ENCODE peak calls at places on chromosomes 7 and 10, in four cellular contexts. I is psoas muscle, R is Panc1, K is suprapubic skin. Q is an unnamed sample. For H3K4me1, the result is how much of the 10 kb centered on the place peaks cover.

GRCh38 chr10:120474956-120475355 is 17.9 kb downstream of the PLPP4 start:
- DNase-seq in K (no peak), R (no peak), I (no peak), Q (no peak)

GRCh38 chr10:128629111-128630096 is 503.2 kb upstream of the MKI67 start:
- DNase-seq in I (peak), R (peak), K (no peak), Q (no peak)

GRCh38 chr7:149196151-149196704 is 882 bp downstream of the ZNF282 start:
- DNase-seq in K (no peak), I (no peak), R (no peak), Q (no peak)

GRCh38 chr7:26420600-26420999 is 128.9 kb downstream of the SNX10 start:
- DNase-seq in R (no peak), K (no peak), I (no peak), Q (no peak)

GRCh38 chr7:22269963-22270362 is 87.0 kb downstream of the RAPGEF5 start:
- DNase-seq in I (no peak), R (no peak), K (no peak), Q (peak)

GRCh38 chr7:88184848-88185304 is 35.0 kb downstream of the SRI start:
- DNase-seq in I (no peak), K (no peak), R (peak), Q (no peak)

GRCh38 chr7:2116086-2116810 is 116.5 kb downstream of the MAD1L1 start:
- DNase-seq in R (no peak), I (peak), K (no peak), Q (no peak)

GRCh38 chr7:128406986-128407589 is 2.7 kb downstream of the IMPDH1 start:
- DNase-seq in K (no peak), I (no peak), R (no peak), Q (no peak)

GRCh38 chr10:117318909-117319308 is 56.3 kb downstream of the PDZD8 start:
- DNase-seq in R (no peak), I (no peak), K (no peak), Q (no peak)

GRCh38 chr7:112072541-112073245 is 133.5 kb downstream of the DOCK4 start:
- DNase-seq in K (no peak), R (no peak), I (no peak), Q (no peak)

GRCh38 chr7:35519971-35520809 is 174.7 kb downstream of the HERPUD2 start:
- DNase-seq in R (peak), K (no peak), I (peak), Q (peak)

GRCh38 chr7:150976529-150977381 is 1.4 kb downstream of the KCNH2 start:
- DNase-seq in I (no peak), K (no peak), R (no peak), Q (no peak)

GRCh38 chr10:71396714-71397339 is at the start of gene CDH23:
- DNase-seq in I (peak), K (no peak), R (no peak), Q (peak)

GRCh38 chr10:47147186-47147585 is 152.8 kb upstream of the GDF10 start:
- DNase-seq in I (no peak), K (no peak), R (no peak), Q (no peak)

GRCh38 chr7:87739306-87739705 is 111.1 kb downstream of the RUNDC3B start:
- DNase-seq in R (no peak), I (no peak), K (no peak), Q (no peak)

GRCh38 chr7:119350334-119350733 is 922.6 kb upstream of the KCND2 start:
- DNase-seq in K (no peak), I (no peak), R (no peak), Q (no peak)

GRCh38 chr10:125083576-125083920 is 76.8 kb downstream of the CTBP2 start:
- DNase-seq in I (no peak), K (peak), R (peak), Q (no peak)

GRCh38 chr7:116173051-116174028 is 37.0 kb upstream of the TES start:
- DNase-seq in I (no peak), R (peak), K (no peak), Q (no peak)

GRCh38 chr7:87218941-87219544 is 489 bp downstream of the TMEM243 start:
- DNase-seq in I (peak), K (peak), R (no peak), Q (peak)

GRCh38 chr10:10873289-10873688 is 144.4 kb upstream of the CELF2 start:
- DNase-seq in I (no peak), R (no peak), K (no peak), Q (no peak)

GRCh38 chr10:26436848-26437247 is 1.3 kb upstream of the APBB1IP start:
- DNase-seq in R (no peak), I (no peak), K (no peak), Q (no peak)

GRCh38 chr10:99329891-99330674 is 927 bp downstream of the CNNM1 start:
- DNase-seq in K (no peak), R (no peak), I (no peak), Q (no peak)

GRCh38 chr10:112175409-112175808 is 8.2 kb downstream of the GPAM start:
- DNase-seq in R (no peak), I (no peak), K (no peak), Q (no peak)

GRCh38 chr10:124035928-124036558 is 57.4 kb downstream of the CHST15 start:
- DNase-seq in I (peak), K (peak), R (no peak), Q (peak)

GRCh38 chr10:51667992-51668689 is 31.3 kb downstream of the CSTF2T start:
- DNase-seq in I (no peak), R (no peak), K (no peak), Q (no peak)

GRCh38 chr10:125004571-125005311 is 62.8 kb downstream of the ZRANB1 start:
- DNase-seq in K (peak), R (no peak), I (no peak), Q (no peak)

GRCh38 chr10:86730227-86730626 is 26.2 kb upstream of the BMPR1A start:
- DNase-seq in R (no peak), K (no peak), I (no peak), Q (no peak)

GRCh38 chr10:89837173-89838001 is 136.0 kb downstream of the KIF20B start:
- DNase-seq in K (no peak), I (no peak), R (no peak), Q (no peak)

GRCh38 chr7:130560972-130561371 is 69.1 kb downstream of the MEST start:
- DNase-seq in K (no peak), R (peak), I (no peak), Q (peak)

GRCh38 chr10:30967654-30968421 is 63.8 kb downstream of the ZNF438 start:
- DNase-seq in R (no peak), K (no peak), I (no peak), Q (no peak)

GRCh38 chr7:133854739-133855138 is 272.4 kb upstream of the LRGUK start:
- DNase-seq in K (no peak), R (no peak), I (no peak), Q (no peak)

GRCh38 chr10:109889867-109890266 is 33.4 kb downstream of the XPNPEP1 start:
- DNase-seq in K (no peak), R (no peak), I (no peak), Q (no peak)

GRCh38 chr10:96369890-96370574 is 11.2 kb upstream of the OPALIN start:
- DNase-seq in I (no peak), R (no peak), K (no peak), Q (peak)

GRCh38 chr10:58291538-58292174 is 22.7 kb downstream of the CISD1 start:
- DNase-seq in I (no peak), R (peak), K (no peak), Q (peak)

GRCh38 chr10:110432084-110432483 is 65.6 kb upstream of the DUSP5 start:
- DNase-seq in I (no peak), R (no peak), K (peak), Q (no peak)

GRCh38 chr10:75407716-75408511 is 6.3 kb upstream of the ZNF503 start:
- DNase-seq in I (peak), R (no peak), K (no peak), Q (no peak)

GRCh38 chr10:75208177-75208576 is 2.4 kb upstream of the VDAC2 start:
- DNase-seq in R (no peak), I (no peak), K (peak), Q (no peak)

GRCh38 chr7:100215895-100216294 is 3.9 kb upstream of the PVRIG start:
- DNase-seq in I (no peak), K (no peak), R (no peak), Q (no peak)

DNA sequence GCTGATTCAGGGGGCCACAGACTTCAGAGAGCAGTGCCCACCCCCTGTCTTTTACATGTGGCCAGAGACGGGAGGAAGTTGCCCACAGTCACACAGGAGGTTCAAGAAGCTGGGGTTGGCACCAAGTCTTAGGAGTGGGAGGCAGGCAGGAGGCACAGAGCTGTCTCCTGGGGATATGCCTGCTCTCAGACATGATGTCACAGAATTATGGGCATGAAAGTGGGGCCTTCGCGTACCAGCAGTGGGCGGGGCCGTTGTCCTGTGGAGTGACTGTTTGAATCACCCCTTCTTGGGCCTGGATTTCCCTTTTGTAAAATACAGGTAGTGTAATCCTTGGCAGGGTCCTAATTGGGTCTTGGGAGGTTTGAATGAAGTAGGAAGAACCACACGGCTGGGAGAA is 81.2 kb upstream of the PPIF start:
- DNase-seq in R (no peak), I (no peak), K (no peak), Q (no peak)
- H3K4me1 ChIP-seq in R (under half), I (under half), K (half or more), Q (under half)

DNA sequence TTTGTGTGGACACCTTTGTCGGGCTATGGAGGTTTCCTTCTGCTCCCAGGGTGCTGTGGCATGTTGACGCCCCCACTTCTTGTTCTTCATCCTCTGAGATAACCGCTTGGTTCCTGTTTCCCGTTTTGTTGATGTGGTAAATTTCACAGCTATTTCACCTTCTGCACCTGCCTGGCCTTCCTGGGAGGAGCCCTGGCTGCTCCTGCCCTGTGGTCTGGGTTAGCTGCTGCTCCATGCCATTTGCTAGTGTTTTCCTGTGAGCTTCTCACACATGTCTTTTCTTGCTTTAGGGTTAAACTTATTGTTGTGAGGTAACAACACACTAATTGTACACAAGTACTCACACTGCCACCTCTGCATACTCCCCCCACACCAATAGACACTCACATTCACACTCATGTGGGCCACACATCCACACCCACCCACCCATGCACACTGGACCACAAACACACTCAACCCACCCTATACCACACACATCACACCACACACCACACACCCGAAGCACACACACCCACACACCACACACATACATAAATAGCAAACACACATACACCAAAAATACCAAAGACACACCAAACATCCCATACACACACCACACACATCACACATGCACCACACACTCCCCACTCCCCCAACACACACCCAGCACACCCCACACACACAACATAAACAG is 46.6 kb upstream of the MSMB start:
- DNase-seq in I (no peak), K (no peak), R (no peak), Q (no peak)
- H3K4me1 ChIP-seq in I (under half), K (under half), R (under half), Q (under half)

DNA sequence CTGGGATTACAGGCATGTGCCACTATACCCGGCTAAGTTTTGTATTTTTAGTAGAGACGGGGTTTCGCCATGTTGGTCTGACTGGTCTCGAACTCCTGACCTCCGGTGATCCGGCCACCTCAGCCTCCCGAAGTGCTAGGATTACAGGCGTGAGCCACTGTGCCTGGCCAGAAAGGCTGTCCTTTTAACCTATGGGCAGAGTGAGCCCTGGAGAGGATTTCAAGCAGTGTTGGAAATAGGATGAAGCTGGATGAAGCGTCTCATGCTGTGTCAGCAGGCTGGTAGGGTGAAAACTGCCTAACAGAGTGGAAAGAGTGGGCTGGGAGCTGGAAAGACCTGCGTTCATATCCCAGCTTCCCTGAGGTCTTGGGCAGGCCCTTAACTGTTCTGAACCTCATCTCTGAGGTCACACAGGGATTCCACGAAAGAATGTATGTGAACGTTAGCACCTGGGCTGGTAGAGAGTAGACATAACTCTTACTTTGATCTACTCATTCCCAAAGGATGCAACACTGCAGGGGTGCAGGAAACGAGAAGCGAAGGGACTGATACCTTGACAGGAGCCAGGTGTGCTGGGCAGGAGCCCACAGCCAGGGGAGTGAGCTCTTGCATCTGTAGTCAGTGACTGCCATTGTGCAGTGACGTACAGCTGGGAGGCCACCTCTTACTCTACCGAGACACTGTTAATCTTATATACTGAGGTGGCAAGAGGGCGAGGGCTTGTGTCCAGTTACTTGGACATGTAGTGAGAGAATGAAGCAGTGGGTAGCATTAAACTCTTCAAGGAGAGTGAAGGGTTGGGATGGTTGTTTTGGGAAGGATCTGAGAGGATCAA is 34.2 kb downstream of the WBP1L start:
- DNase-seq in R (no peak), K (no peak), I (peak), Q (peak)
- H3K4me1 ChIP-seq in R (half or more), K (half or more), I (half or more), Q (half or more)

DNA sequence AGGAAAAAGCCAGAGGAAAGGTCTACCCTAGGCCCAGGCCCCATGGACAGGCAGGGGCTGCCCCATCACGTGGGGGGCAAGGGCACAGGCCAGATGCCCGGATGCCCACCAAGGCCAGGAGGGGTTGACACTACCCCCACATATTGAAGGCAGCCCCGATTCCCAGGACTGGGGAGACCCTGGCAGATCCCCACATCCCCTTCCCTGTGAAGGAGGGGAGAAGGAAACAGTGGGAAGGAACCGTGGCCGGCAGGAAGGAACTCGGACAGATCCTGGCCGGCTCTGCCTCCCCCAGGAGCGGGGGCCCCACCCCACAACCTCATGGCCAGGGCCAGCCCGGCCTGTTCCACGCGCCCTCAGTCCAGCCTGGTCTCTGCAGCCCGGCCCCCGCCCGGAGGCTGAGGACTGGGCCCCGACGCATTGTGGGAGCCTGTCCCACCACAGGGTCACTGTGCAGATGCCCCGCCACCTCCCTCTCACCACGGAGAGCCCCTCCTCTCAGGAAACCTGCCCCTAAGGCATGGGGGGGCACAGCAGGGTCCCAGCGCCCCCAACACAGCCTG is 41.3 kb downstream of the PAPOLB start:
- DNase-seq in R (no peak), I (peak), K (no peak), Q (no peak)
- H3K4me1 ChIP-seq in R (under half), I (under half), K (under half), Q (under half)

DNA sequence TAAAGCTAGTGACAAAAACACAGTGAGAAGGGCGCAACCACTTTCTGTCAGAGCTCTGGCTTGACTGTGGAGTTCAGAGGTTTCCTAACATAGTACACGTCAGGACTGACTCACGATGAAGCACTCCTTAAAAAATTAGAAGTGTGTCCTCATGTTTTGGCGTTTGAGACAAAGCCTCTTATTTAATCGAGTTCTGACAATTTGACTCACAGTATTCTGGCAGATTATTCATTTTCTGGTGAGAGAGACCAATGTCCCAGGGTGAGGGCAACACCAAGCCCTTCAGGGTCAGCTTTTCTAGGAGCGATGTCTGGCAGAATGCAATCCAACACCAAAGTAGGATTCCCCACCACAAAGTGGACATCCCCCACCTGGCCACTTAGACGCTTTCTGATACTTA is 108.7 kb downstream of the DIP2C start:
- DNase-seq in R (no peak), I (no peak), K (peak), Q (no peak)
- H3K4me1 ChIP-seq in R (under half), I (under half), K (under half), Q (under half)

DNA sequence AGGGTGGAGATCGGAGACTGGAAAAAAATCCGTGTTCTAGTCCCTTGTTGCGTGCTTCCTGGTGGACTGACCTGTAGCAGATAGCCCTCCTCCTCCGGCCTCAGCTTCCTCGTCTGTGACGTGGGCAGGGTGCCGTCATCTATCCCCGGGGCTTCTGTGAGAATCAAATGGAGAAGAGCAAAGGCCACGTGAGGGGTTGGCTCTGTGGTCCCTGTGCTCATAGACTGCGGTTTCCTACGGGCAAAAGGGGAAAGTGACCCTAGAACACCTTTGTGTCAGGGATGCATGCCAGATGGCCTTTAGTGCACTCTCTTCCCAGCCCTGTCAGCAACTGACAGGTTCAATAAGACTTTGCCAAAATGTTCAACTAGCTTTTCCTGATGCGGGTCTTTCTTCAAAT is 33.7 kb downstream of the GRK5 start:
- DNase-seq in I (no peak), K (no peak), R (no peak), Q (no peak)
- H3K4me1 ChIP-seq in I (under half), K (under half), R (under half), Q (half or more)

GRCh38 chr7:121180436-121181063 is 148.2 kb upstream of the WNT16 start:
- DNase-seq in I (no peak), R (no peak), K (no peak), Q (no peak)

GRCh38 chr7:121182902-121183301 is 145.9 kb upstream of the WNT16 start:
- DNase-seq in R (no peak), I (no peak), K (no peak), Q (no peak)

GRCh38 chr7:121178869-121179497 is 149.8 kb upstream of the WNT16 start:
- DNase-seq in K (no peak), I (no peak), R (no peak), Q (no peak)

GRCh38 chr7:121182281-121182680 is 146.5 kb upstream of the WNT16 start:
- DNase-seq in R (no peak), I (no peak), K (no peak), Q (no peak)

DNA sequence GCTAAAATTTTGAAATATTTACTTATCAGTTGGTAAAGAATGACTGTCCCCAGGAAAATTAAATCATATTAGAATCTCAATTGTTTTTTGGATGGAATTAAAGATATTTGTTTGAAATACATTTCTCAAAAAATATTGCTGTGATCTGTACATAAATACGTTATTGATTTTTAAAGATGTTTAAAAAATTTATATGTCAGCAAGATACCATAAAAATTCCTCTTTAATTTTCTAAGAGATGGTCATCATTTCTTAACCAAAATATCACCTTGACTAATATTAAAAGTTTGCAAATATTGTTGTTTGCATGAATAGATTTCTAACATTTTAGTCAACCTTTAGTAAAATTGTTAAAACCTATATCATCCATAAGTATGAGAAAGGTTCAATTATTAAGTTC is 147.4 kb upstream of the WNT16 start:
- DNase-seq in I (no peak), K (no peak), R (no peak), Q (no peak)
- H3K4me1 ChIP-seq in I (under half), K (under half), R (under half), Q (under half)